ENCODE peak calls at places on chromosomes 13 and 19, in six cellular contexts. D is neural crest cell, C is GM10248, F is fibroblast of lung, M is mesothelial cell of epicardium, H is heart left ventricle. Y is an unnamed sample.

GRCh38 chr19:42284066-42284501 is 15.0 kb downstream of the CIC start:
- DNase-seq in D (peak; percentile 59), H (peak; percentile 87), C (peak; percentile 93), F (peak; percentile 70), M (peak; percentile 74), Y (peak; percentile 92)

GRCh38 chr19:30154410-30154809 is 212.4 kb downstream of the URI1 start:
- DNase-seq in C (no peak), F (no peak), M (no peak), H (no peak), D (no peak), Y (no peak)

GRCh38 chr19:2917275-2918184 is 16.8 kb downstream of the ZNF57 start:
- DNase-seq in C (no peak), M (no peak), D (no peak), H (no peak), F (no peak), Y (no peak)

GRCh38 chr19:58261968-58262921 is 16.5 kb upstream of the ZNF8 start:
- DNase-seq in D (no peak), H (no peak), C (no peak), F (peak; percentile 10), M (no peak), Y (no peak)

GRCh38 chr13:83150616-83151307 is 731.5 kb downstream of the SLITRK1 start:
- DNase-seq in F (no peak), H (no peak), M (no peak), C (no peak), D (no peak), Y (peak; percentile 32)

GRCh38 chr13:109743706-109744453 is 42.5 kb downstream of the IRS2 start:
- DNase-seq in D (no peak), C (no peak), M (no peak), H (no peak), F (peak; percentile 79), Y (peak; percentile 73)

GRCh38 chr19:30518965-30519606 is 146.9 kb downstream of the ZNF536 start:
- DNase-seq in C (no peak), H (no peak), M (no peak), D (no peak), F (no peak), Y (no peak)

GRCh38 chr19:44847144-44848035 is 1.3 kb downstream of the NECTIN2 start:
- DNase-seq in F (peak; percentile 61), C (peak; percentile 14), D (peak; percentile 20), M (peak; percentile 76), H (peak; percentile 80), Y (peak; percentile 80)

GRCh38 chr19:47813304-47813994 is 8.3 kb upstream of the CRX start:
- DNase-seq in M (peak; percentile 91), C (peak; percentile 83), H (peak; percentile 69), F (peak; percentile 32), D (peak; percentile 92), Y (peak; percentile 12)

GRCh38 chr19:36101550-36102327 is 9.2 kb upstream of the OVOL3 start:
- DNase-seq in M (no peak), D (no peak), H (no peak), C (no peak), F (no peak), Y (no peak)

GRCh38 chr13:98987275-98987674 is 9.4 kb upstream of the DOCK9 start:
- DNase-seq in D (no peak), H (no peak), M (no peak), F (no peak), C (no peak), Y (no peak)

GRCh38 chr13:33441015-33441414 is 155.5 kb upstream of the STARD13 start:
- DNase-seq in D (no peak), H (no peak), F (peak; percentile 43), M (no peak), C (no peak), Y (peak; percentile 47)

GRCh38 chr19:29645911-29646310 is 19.4 kb upstream of the PLEKHF1 start:
- DNase-seq in M (no peak), H (peak; percentile 78), F (peak; percentile 66), D (no peak), C (no peak), Y (peak; percentile 61)

GRCh38 chr19:49641688-49642487 is at the start of gene SCAF1:
- DNase-seq in C (peak; percentile 97), H (peak; percentile 100), M (peak; percentile 98), D (peak; percentile 97), F (peak; percentile 99), Y (peak; percentile 100)

GRCh38 chr19:49642488-49643035 is 553 bp downstream of the SCAF1 start:
- DNase-seq in F (no peak), C (no peak), H (no peak), D (no peak), M (no peak), Y (no peak)

GRCh38 chr19:49645995-49646394 is 4.0 kb downstream of the SCAF1 start:
- DNase-seq in M (no peak), C (no peak), F (no peak), H (no peak), D (no peak), Y (no peak)

GRCh38 chr19:49645592-49645991 is 3.6 kb downstream of the SCAF1 start:
- DNase-seq in F (no peak), D (no peak), C (no peak), H (no peak), M (no peak), Y (no peak)

DNA sequence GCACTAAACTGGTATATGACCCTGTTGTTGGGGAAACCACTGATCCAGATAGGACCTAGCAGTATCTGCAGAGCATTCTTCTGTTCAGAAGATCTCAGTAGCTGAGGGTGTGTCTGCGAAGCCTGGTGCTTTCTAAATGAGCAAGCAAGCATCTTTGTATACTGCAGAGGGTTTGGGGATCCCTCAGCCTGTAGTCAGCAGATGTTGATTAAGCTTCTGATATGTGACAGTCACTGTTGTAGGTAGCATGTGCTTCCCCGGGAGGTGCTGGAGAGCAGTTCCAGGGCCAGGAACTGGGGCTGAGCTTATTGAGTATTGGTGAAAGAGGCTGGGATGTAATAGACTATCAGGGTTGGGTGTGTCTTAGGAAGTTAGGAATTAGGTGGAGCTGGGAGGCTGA is 1.5 kb downstream of the SCAF1 start:
- DNase-seq in D (no peak), M (no peak), F (no peak), H (no peak), C (no peak), Y (no peak)
- TF ChIP-seq CTCF in D (no peak), M (no peak), F (no peak), H (no peak), C (no peak), Y (no peak)

DNA sequence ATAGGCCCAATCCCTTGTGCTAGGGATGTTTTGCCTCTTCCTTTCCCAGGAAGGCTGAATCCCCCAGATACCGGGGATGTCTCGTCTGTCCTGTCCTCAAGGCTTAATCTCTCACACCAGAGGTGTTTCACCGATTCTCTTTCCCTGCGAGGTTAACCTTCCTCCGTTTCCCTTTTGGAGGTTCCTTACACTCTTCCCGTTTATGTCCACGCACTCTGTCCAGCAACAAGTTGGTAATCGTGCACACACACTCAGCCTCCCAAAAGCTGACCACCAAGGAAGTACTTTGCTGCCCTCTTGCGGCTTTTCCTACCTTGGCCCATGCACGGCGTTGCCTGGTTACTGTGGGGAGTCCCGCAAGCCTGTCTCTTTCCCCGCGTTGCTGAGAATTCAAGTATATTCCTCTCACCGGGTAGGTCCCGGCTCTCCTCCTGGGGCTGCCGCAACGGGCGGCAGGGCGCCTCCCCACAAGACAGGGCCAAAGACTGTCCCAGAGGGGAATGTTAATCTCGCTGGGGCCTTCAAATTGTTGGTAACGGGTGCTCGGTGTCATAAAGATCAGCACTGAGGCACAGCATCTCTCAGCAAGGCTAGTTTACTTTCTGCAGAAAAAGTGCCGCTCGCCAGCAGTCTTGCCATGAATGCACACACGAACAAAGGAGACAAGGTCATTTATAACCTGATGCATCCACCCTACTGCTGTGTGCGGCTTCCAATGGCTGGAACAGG is 36.7 kb upstream of the CD177 start:
- DNase-seq in M (no peak), C (no peak), F (peak; percentile 25), D (peak; percentile 9), H (no peak), Y (peak; percentile 37)
- TF ChIP-seq CTCF in M (no peak), C (no peak), F (peak; percentile 30), D (peak; percentile 31), H (no peak), Y (peak; percentile 36)

GRCh38 chr13:102399791-102400618 is 1.8 kb downstream of the FGF14 start:
- DNase-seq in H (peak; percentile 25), M (no peak), F (no peak), C (peak; percentile 32), D (no peak), Y (peak; percentile 60)

GRCh38 chr13:102400619-102401125 is 1.2 kb downstream of the FGF14 start:
- DNase-seq in D (no peak), H (peak; percentile 36), C (no peak), M (no peak), F (peak; percentile 11), Y (peak; percentile 47)

GRCh38 chr13:102401755-102402154 is at the start of gene FGF14:
- DNase-seq in D (no peak), M (no peak), H (no peak), F (no peak), C (no peak), Y (no peak)

GRCh38 chr13:102401305-102401704 is 543 bp downstream of the FGF14 start:
- DNase-seq in C (no peak), M (no peak), D (no peak), F (no peak), H (no peak), Y (no peak)

DNA sequence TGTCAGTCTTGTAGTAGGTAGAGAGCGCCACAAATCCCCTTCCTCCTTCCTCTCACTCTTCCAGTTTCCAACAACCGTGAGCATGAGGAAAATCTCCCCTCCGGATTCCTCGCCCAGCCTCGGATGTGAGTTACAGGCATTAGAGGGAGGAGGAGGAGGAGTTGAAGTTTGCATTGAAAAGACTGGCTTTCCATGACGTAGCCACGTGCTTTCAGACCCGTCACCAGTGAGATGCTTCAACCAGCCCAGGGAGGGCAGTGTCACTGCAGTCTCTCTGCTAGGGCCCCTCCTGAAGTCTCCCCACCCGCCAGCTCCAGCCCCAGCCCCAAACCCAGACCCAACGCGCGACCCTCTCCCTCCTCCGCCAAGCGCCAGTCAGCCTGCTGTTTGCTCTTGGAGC is 444 bp upstream of the FGF14 start:
- DNase-seq in C (peak; percentile 27), D (peak; percentile 41), M (no peak), H (peak; percentile 50), F (peak; percentile 48), Y (peak; percentile 73)
- TF ChIP-seq CTCF in C (no peak), D (no peak), M (no peak), H (no peak), F (peak; percentile 6), Y (no peak)

GRCh38 chr13:29106651-29107050 is 286.5 kb downstream of the MTUS2 start:
- DNase-seq in C (no peak), D (no peak), H (no peak), M (no peak), F (no peak), Y (no peak)

GRCh38 chr13:29104461-29104860 is 284.3 kb downstream of the MTUS2 start:
- DNase-seq in D (no peak), F (no peak), M (no peak), H (no peak), C (no peak), Y (no peak)

GRCh38 chr13:29103036-29103800 is 283.1 kb downstream of the MTUS2 start:
- DNase-seq in F (no peak), C (no peak), H (no peak), D (no peak), M (no peak), Y (no peak)

GRCh38 chr13:29110003-29110402 is 289.9 kb downstream of the MTUS2 start:
- DNase-seq in H (no peak), D (no peak), C (no peak), F (no peak), M (no peak), Y (no peak)

DNA sequence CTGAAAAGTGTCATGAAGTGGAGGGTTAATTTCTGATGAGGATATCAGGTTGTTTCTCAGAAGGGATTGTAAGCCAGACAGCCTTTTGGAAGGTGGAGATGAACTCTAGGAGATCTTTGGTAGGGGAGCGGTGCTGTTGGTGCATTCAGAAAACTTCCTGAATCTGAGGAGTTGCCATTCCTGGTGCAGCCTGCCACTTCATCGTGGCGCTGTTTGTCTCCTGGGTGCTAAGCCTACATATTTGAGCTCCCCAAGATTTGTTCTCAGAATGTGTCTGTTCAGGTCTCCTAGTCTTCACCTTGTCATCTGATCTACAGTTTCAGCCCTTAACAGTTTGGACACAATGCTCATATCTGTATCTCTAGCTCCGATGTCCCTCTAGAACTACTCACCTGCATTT is 285.6 kb downstream of the MTUS2 start:
- DNase-seq in C (no peak), D (no peak), F (no peak), M (no peak), H (no peak), Y (no peak)
- TF ChIP-seq CTCF in C (no peak), D (peak; percentile 48), F (no peak), M (no peak), H (no peak), Y (no peak)

Y was measured in foreskin fibroblast.